ENCODE peak calls at places on chromosomes 12 and 14, in five cellular contexts. A is GM23248; W is PC-3; P is CD8-positive, alpha-beta T cell; Q is right cardiac atrium. D is an unnamed sample.

GRCh38 chr12:54522213-54522612 is 24.7 kb downstream of the NCKAP1L start:
- DNase-seq in A (peak; percentile 63), W (no peak), P (no peak), Q (no peak), D (no peak)

GRCh38 chr12:24057920-24058476 is 108.5 kb upstream of the SOX5 start:
- DNase-seq in A (no peak), W (no peak), P (no peak), Q (no peak), D (no peak)

GRCh38 chr12:112190626-112191025 is 65.3 kb downstream of the TRAFD1 start:
- DNase-seq in A (no peak), W (peak; percentile 34), P (no peak), Q (no peak), D (peak; percentile 31)

GRCh38 chr12:112124918-112125249 is 476 bp upstream of the TRAFD1 start:
- DNase-seq in A (no peak), W (no peak), P (no peak), Q (no peak), D (no peak)

GRCh38 chr12:15580431-15580830 is 208.8 kb downstream of the EPS8 start:
- DNase-seq in A (no peak), W (no peak), P (no peak), Q (no peak), D (no peak)

GRCh38 chr14:66965831-66966230 is 223.4 kb upstream of the GARIN2 start:
- DNase-seq in A (peak; percentile 48), W (peak; percentile 7), P (no peak), Q (no peak), D (no peak)

GRCh38 chr12:70660620-70661219 is 23.5 kb upstream of the PTPRB start:
- DNase-seq in A (peak; percentile 97), W (peak; percentile 82), P (no peak), Q (peak; percentile 40), D (no peak)

GRCh38 chr12:75771023-75771422 is 259.6 kb upstream of the KRR1 start:
- DNase-seq in A (no peak), W (no peak), P (no peak), Q (no peak), D (no peak)

GRCh38 chr12:6277982-6278438 is 32.5 kb upstream of the PLEKHG6 start:
- DNase-seq in A (no peak), W (peak; percentile 69), P (no peak), Q (no peak), D (peak; percentile 78)

DNA sequence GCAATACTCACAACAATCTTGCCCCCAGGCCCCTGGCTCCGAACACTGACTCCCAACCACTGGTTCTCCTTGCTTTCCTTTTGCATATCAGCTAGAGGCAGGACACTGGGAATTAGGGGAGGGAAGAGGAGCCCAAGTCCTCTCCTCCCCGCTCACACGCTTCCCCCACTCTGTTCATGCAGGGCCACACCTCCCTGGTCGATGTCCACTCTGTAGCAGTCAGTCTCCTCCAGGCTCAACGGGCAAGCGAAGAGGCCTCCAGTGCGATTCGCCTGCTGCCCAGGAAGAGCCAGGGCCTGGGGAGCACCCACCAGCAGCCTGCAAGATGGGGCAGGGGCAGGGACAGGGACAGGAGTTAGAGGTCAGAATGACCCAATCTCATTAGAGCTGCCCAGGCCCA is 4.8 kb downstream of the ITGA7 start:
- DNase-seq in A (no peak), W (no peak), P (no peak), Q (no peak), D (no peak)
- H3K4me1 ChIP-seq in A (peaks cover 7% of the 10 kb centered on the region), W (peaks cover 7% of the 10 kb centered on the region), P (peaks cover 7% of the 10 kb centered on the region), Q (peaks cover 8% of the 10 kb centered on the region), D (peaks cover 6% of the 10 kb centered on the region)

GRCh38 chr12:84166812-84167211 is 745.8 kb downstream of the SLC6A15 start:
- DNase-seq in A (no peak), W (no peak), P (no peak), Q (no peak), D (no peak)
- H3K27me3 ChIP-seq in A (no peaks in the 10 kb centered on the region), W (no peaks in the 10 kb centered on the region), P (no peaks in the 10 kb centered on the region), Q (no peaks in the 10 kb centered on the region), D (no peaks in the 10 kb centered on the region)

GRCh38 chr12:53505555-53506449 is 1.5 kb downstream of the NPFF start:
- DNase-seq in A (peak; percentile 69), W (peak; percentile 53), P (no peak), Q (no peak), D (no peak)

GRCh38 chr12:53502331-53502730 is 1.2 kb downstream of the TARBP2 start:
- DNase-seq in A (no peak), W (no peak), P (no peak), Q (no peak), D (no peak)

GRCh38 chr12:53505086-53505485 is 2.2 kb downstream of the NPFF start:
- DNase-seq in A (peak; percentile 96), W (peak; percentile 59), P (no peak), Q (peak; percentile 45), D (no peak)

GRCh38 chr12:53502983-53503728 is 2.1 kb downstream of the TARBP2 start:
- DNase-seq in A (no peak), W (no peak), P (no peak), Q (no peak), D (no peak)

GRCh38 chr12:53504004-53504920 is 3.0 kb downstream of the NPFF start:
- DNase-seq in A (no peak), W (no peak), P (no peak), Q (no peak), D (no peak)
- H3K4me1 ChIP-seq in A (peaks cover 39% of the 10 kb centered on the region), W (peaks cover 37% of the 10 kb centered on the region), P (peaks cover 26% of the 10 kb centered on the region), Q (peaks cover 7% of the 10 kb centered on the region), D (peaks cover 43% of the 10 kb centered on the region)

GRCh38 chr14:54497224-54497623 is 8.4 kb upstream of the GMFB start:
- DNase-seq in A (no peak), W (no peak), P (no peak), Q (no peak), D (no peak)

GRCh38 chr14:54489318-54489683 is 521 bp upstream of the GMFB start:
- DNase-seq in A (no peak), W (no peak), P (no peak), Q (no peak), D (no peak)

GRCh38 chr14:54490448-54490805 is 1.6 kb upstream of the GMFB start:
- DNase-seq in A (no peak), W (peak; percentile 63), P (no peak), Q (no peak), D (no peak)

GRCh38 chr14:54489731-54490447 is 1.1 kb upstream of the GMFB start:
- DNase-seq in A (peak; percentile 18), W (peak; percentile 44), P (no peak), Q (no peak), D (no peak)

GRCh38 chr14:54493293-54493692 is 4.5 kb upstream of the GMFB start:
- DNase-seq in A (no peak), W (no peak), P (no peak), Q (no peak), D (no peak)
- H3K27me3 ChIP-seq in A (no peaks in the 10 kb centered on the region), W (no peaks in the 10 kb centered on the region), P (no peaks in the 10 kb centered on the region), Q (no peaks in the 10 kb centered on the region), D (no peaks in the 10 kb centered on the region)

GRCh38 chr12:130815028-130815741 is 23.9 kb downstream of the STX2 start:
- DNase-seq in A (no peak), W (no peak), P (no peak), Q (no peak), D (no peak)

GRCh38 chr12:130816055-130816454 is 23.0 kb downstream of the STX2 start:
- DNase-seq in A (no peak), W (no peak), P (no peak), Q (no peak), D (no peak)

GRCh38 chr12:130817804-130818203 is 21.2 kb downstream of the STX2 start:
- DNase-seq in A (no peak), W (no peak), P (no peak), Q (no peak), D (no peak)

GRCh38 chr12:130813436-130813835 is 25.6 kb downstream of the STX2 start:
- DNase-seq in A (no peak), W (no peak), P (no peak), Q (no peak), D (no peak)

GRCh38 chr12:130813949-130814348 is 25.1 kb downstream of the STX2 start:
- DNase-seq in A (no peak), W (no peak), P (no peak), Q (no peak), D (no peak)
- H3K4me1 ChIP-seq in A (no peaks in the 10 kb centered on the region), W (peaks cover 11% of the 10 kb centered on the region), P (peaks cover 7% of the 10 kb centered on the region), Q (no peaks in the 10 kb centered on the region), D (peaks cover 8% of the 10 kb centered on the region)

DNA sequence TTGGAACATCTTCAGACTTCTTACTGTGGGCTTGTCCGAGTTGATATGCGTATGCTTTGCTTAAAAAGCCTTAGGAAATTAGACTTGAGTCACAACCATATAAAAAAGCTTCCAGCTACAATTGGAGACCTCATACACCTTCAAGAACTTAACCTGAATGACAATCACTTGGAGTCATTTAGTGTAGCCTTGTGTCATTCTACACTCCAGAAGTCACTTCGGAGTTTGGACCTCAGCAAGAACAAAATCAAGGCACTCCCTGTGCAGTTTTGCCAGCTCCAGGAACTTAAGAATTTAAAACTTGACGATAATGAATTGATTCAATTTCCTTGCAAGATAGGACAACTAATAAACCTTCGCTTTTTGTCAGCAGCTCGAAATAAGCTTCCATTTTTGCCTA is 8.8 kb downstream of the LRR1 start:
- DNase-seq in A (no peak), W (no peak), P (no peak), Q (no peak), D (no peak)
- H3K27me3 ChIP-seq in A (no peaks in the 10 kb centered on the region), W (no peaks in the 10 kb centered on the region), P (no peaks in the 10 kb centered on the region), Q (no peaks in the 10 kb centered on the region), D (no peaks in the 10 kb centered on the region)

GRCh38 chr14:92728781-92729364 is 19.6 kb downstream of the LGMN start:
- DNase-seq in A (no peak), W (peak; percentile 92), P (no peak), Q (no peak), D (peak; percentile 14)

GRCh38 chr14:92729632-92730358 is 18.6 kb downstream of the LGMN start:
- DNase-seq in A (peak; percentile 63), W (peak; percentile 88), P (no peak), Q (no peak), D (no peak)

GRCh38 chr14:92726135-92726932 is 22.1 kb downstream of the LGMN start:
- DNase-seq in A (peak; percentile 94), W (peak; percentile 88), P (peak; percentile 22), Q (peak; percentile 87), D (peak; percentile 90)

GRCh38 chr14:92724516-92725340 is 23.7 kb downstream of the LGMN start:
- DNase-seq in A (no peak), W (no peak), P (no peak), Q (peak; percentile 61), D (no peak)

DNA sequence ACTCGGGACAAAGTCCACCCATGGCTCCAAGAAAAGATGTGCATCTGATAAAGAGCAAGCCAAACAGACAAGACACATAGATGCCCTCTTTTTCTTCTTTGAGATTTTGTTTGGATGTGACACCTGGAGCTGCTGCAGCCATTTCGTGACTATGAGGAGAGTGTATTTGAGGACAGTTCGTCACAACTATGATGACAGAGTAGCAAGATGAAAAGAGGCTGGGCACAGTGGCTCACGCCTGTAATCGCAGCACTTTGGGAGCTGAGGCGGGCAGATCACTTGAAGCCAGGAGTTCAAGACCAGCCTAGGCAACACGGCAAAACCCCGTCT is 21.5 kb downstream of the LGMN start:
- DNase-seq in A (no peak), W (no peak), P (no peak), Q (no peak), D (no peak)
- H3K4me1 ChIP-seq in A (peaks cover 3% of the 10 kb centered on the region), W (peaks cover 41% of the 10 kb centered on the region), P (no peaks in the 10 kb centered on the region), Q (peaks cover 8% of the 10 kb centered on the region), D (peaks cover 3% of the 10 kb centered on the region)

GRCh38 chr12:57242691-57243454 is 8.1 kb downstream of the STAC3 start:
- DNase-seq in A (peak; percentile 51), W (peak; percentile 68), P (peak; percentile 73), Q (peak; percentile 54), D (peak; percentile 58)
- H3K27me3 ChIP-seq in A (no peaks in the 10 kb centered on the region), W (peaks cover 16% of the 10 kb centered on the region), P (peaks cover 30% of the 10 kb centered on the region), Q (no peaks in the 10 kb centered on the region), D (peaks cover 22% of the 10 kb centered on the region)

D was measured in body of pancreas.